ENCODE peak calls at places on chromosomes 11 and 22, in nine cellular contexts. Z is lung, P is fibroblast of mammary gland, C is heart left ventricle, D is fibroblast of lung, O is mammary epithelial cell, S is HCT116, H is stomach, N is IMR-90. L is an unnamed sample.

GRCh38 chr11:2812371-2812991 is 73.1 kb downstream of the CDKN1C start:
- DNase-seq in Z (no peak), P (no peak), C (peak), D (no peak), O (no peak), S (no peak), H (no peak), N (no peak), L (no peak)

GRCh38 chr22:40627612-40628011 is 8.9 kb downstream of the MRTFA start:
- DNase-seq in Z (no peak), P (no peak), C (no peak), D (no peak), O (peak), S (no peak), H (no peak), N (no peak), L (no peak)

GRCh38 chr11:12113294-12113693 is 2.9 kb downstream of the MICAL2 start:
- DNase-seq in Z (no peak), P (no peak), C (no peak), D (no peak), O (no peak), S (no peak), H (no peak), N (peak), L (no peak)

GRCh38 chr11:126900349-126900748 is 100.2 kb downstream of the KIRREL3 start:
- DNase-seq in Z (no peak), P (no peak), C (no peak), D (no peak), O (no peak), S (no peak), H (no peak), N (no peak), L (no peak)

GRCh38 chr11:121068787-121069186 is 32.3 kb upstream of the TECTA start:
- DNase-seq in Z (no peak), P (no peak), C (no peak), D (no peak), O (no peak), S (no peak), H (no peak), N (no peak), L (no peak)

GRCh38 chr22:17083811-17084540 is 824 bp upstream of the IL17RA start:
- DNase-seq in Z (no peak), P (no peak), C (peak), D (no peak), O (no peak), S (no peak), H (no peak), N (no peak), L (no peak)

GRCh38 chr11:73363147-73363546 is 13.1 kb upstream of the RELT start:
- DNase-seq in Z (no peak), P (no peak), C (no peak), D (no peak), O (no peak), S (no peak), H (no peak), N (no peak), L (no peak)

GRCh38 chr11:34366522-34366921 is 8.7 kb upstream of the ABTB2 start:
- DNase-seq in Z (no peak), P (peak), C (no peak), D (peak), O (no peak), S (peak), H (peak), N (no peak), L (no peak)

GRCh38 chr11:6481012-6481923 is at the start of the genes ARFIP2 and TIMM10B:
- DNase-seq in Z (peak), P (peak), C (peak), D (peak), O (peak), S (peak), H (peak), N (peak), L (peak)

GRCh38 chr11:9761441-9761945 is 97.6 kb downstream of the SWAP70 start:
- DNase-seq in Z (no peak), P (no peak), C (no peak), D (no peak), O (no peak), S (no peak), H (no peak), N (no peak), L (no peak)

GRCh38 chr11:118845369-118845768 is 38.3 kb upstream of the CXCR5 start:
- DNase-seq in Z (no peak), P (peak), C (no peak), D (peak), O (peak), S (no peak), H (no peak), N (peak), L (no peak)

GRCh38 chr11:100808904-100809491 is 121.9 kb downstream of the ARHGAP42 start:
- DNase-seq in Z (no peak), P (peak), C (no peak), D (peak), O (peak), S (no peak), H (no peak), N (peak), L (peak)

GRCh38 chr11:12664410-12664809 is 9.8 kb upstream of the TEAD1 start:
- DNase-seq in Z (no peak), P (no peak), C (no peak), D (no peak), O (no peak), S (no peak), H (no peak), N (peak), L (no peak)

GRCh38 chr11:62613275-62613864 is 313 bp downstream of the ROM1 start:
- DNase-seq in Z (no peak), P (no peak), C (no peak), D (no peak), O (no peak), S (no peak), H (peak), N (no peak), L (no peak)

GRCh38 chr11:120627535-120628163 is 116.1 kb downstream of the GRIK4 start:
- DNase-seq in Z (no peak), P (no peak), C (no peak), D (no peak), O (no peak), S (no peak), H (no peak), N (no peak), L (no peak)

GRCh38 chr11:75263944-75264349 is 23.4 kb downstream of the TPBGL start:
- DNase-seq in Z (no peak), P (no peak), C (peak), D (peak), O (no peak), S (no peak), H (no peak), N (peak), L (no peak)

GRCh38 chr11:19747634-19748280 is 35.1 kb downstream of the NAV2 start:
- DNase-seq in Z (no peak), P (no peak), C (no peak), D (no peak), O (no peak), S (no peak), H (no peak), N (no peak), L (no peak)

GRCh38 chr11:41659990-41660389 is 200.5 kb upstream of the LRRC4C start:
- DNase-seq in Z (no peak), P (no peak), C (no peak), D (no peak), O (peak), S (no peak), H (no peak), N (no peak), L (no peak)

GRCh38 chr11:82906236-82906635 is 4.7 kb downstream of the DDIAS start:
- DNase-seq in Z (no peak), P (peak), C (no peak), D (peak), O (peak), S (peak), H (no peak), N (peak), L (peak)

GRCh38 chr11:69339041-69339733 is 45.2 kb downstream of the MYEOV start:
- DNase-seq in Z (peak), P (no peak), C (no peak), D (no peak), O (no peak), S (no peak), H (peak), N (no peak), L (no peak)

GRCh38 chr11:93735627-93736026 is 5.7 kb downstream of the TAF1D start:
- DNase-seq in Z (no peak), P (no peak), C (no peak), D (no peak), O (no peak), S (no peak), H (no peak), N (no peak), L (no peak)

GRCh38 chr11:970319-970871 is 44.7 kb downstream of the AP2A2 start:
- DNase-seq in Z (no peak), P (no peak), C (no peak), D (no peak), O (no peak), S (no peak), H (no peak), N (no peak), L (no peak)

GRCh38 chr11:79121351-79121750 is 319.5 kb downstream of the TENM4 start:
- DNase-seq in Z (no peak), P (no peak), C (no peak), D (no peak), O (no peak), S (no peak), H (no peak), N (peak), L (no peak)

GRCh38 chr11:101470881-101471535 is 112.8 kb downstream of the TRPC6 start:
- DNase-seq in Z (no peak), P (peak), C (no peak), D (peak), O (peak), S (no peak), H (no peak), N (peak), L (no peak)

GRCh38 chr11:41461057-41461681 is 1.7 kb upstream of the LRRC4C start:
- DNase-seq in Z (no peak), P (peak), C (no peak), D (no peak), O (peak), S (peak), H (no peak), N (no peak), L (no peak)

GRCh38 chr11:49995559-49995958 is 13.2 kb upstream of the OR4C12 start:
- DNase-seq in Z (peak), P (peak), C (peak), D (peak), O (peak), S (peak), H (no peak), N (peak), L (peak)

GRCh38 chr22:41681616-41682015 is 7.1 kb downstream of the SNU13 start:
- DNase-seq in Z (no peak), P (peak), C (no peak), D (no peak), O (no peak), S (no peak), H (no peak), N (no peak), L (no peak)

GRCh38 chr11:12746593-12747097 is 72.4 kb downstream of the TEAD1 start:
- DNase-seq in Z (no peak), P (peak), C (peak), D (peak), O (peak), S (peak), H (no peak), N (peak), L (no peak)

GRCh38 chr22:37696657-37697539 is at the start of gene TRIOBP:
- DNase-seq in Z (peak), P (peak), C (peak), D (peak), O (peak), S (peak), H (peak), N (peak), L (peak)

DNA sequence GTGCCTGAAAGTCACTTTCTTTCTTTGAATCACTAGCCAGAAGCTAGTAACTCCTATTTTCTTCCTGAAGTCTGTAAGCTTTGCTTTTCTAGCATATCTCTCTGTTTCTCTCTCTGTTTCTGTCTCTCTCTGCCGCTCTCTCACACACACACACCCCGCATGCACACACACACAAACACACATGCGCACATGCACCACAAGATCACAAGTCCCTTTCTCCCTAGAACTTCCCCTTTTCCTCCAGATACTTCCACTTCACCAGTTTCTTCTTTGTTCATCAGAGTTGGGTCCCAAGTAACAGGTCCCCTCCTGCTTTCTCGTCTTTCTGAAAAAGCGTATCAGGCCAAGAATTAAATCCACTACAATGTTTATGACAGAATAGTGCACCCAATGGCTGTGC is 148.5 kb upstream of the HSD17B12 start:
- DNase-seq in Z (no peak), P (no peak), C (no peak), D (no peak), O (no peak), S (no peak), H (no peak), N (no peak), L (no peak)
- TF ChIP-seq CTCF in Z (no peak), P (no peak), C (no peak), D (no peak), O (no peak), S (no peak), H (no peak), N (no peak), L (no peak)

GRCh38 chr11:58830693-58831301 is 13.7 kb downstream of the GLYATL2 start:
- DNase-seq in Z (no peak), P (no peak), C (no peak), D (no peak), O (no peak), S (no peak), H (no peak), N (no peak), L (no peak)
- H3K4me3 ChIP-seq in Z (no peak), P (no peak), C (peak), D (peak), O (no peak), S (no peak), H (no peak), N (no peak), L (no peak)

GRCh38 chr11:132028380-132029240 is 658.2 kb downstream of the NTM start:
- DNase-seq in Z (no peak), P (peak), C (peak), D (peak), O (no peak), S (no peak), H (peak), N (peak), L (no peak)
- TF ChIP-seq CTCF in Z (peak), P (peak), C (peak), D (peak), O (peak), S (peak), H (no peak), N (peak), L (peak)

DNA sequence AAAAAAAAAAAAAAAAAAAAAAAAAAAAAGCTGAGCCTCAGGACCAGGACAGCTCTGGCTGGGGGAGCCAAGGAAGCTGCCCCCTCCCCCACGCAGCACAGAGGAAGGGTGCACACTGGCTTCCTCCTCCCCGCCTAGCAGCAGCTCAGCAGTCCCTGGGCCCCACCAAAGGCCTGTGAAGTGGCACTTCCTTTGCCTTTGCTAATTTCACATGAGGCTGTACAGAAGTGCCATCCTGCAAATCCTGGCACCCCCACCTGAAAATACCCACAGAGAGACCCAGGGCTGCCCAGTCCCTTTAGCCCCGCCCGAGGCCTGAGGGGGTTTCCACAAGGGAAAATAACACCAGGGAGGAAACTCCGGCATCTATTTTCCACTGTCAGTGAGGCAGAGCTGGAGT is 3.9 kb downstream of the RHOG start:
- DNase-seq in Z (no peak), P (no peak), C (peak), D (no peak), O (no peak), S (no peak), H (peak), N (no peak), L (no peak)
- H3K4me3 ChIP-seq in Z (no peak), P (no peak), C (peak), D (no peak), O (no peak), S (no peak), H (no peak), N (no peak), L (no peak)

DNA sequence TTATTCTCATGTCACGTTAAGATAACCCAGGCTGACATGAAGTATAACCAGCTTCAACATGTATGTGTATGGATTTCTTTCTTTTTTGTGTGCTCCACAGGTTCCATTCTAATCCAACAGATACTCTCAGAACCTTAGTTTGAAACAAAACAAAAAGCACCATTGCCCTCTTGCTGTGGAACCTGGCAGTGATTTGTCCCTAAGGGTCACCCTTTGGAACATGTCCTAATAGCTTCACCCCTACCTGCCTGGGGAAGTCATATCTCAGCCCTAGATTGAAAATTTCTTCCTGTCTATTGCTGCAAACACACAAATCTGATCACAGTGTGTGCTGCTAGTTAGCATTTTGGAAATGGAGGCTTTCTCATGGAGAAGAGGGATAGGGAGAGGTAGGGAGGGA is 11.4 kb upstream of the CADM1 start:
- DNase-seq in Z (no peak), P (no peak), C (no peak), D (no peak), O (no peak), S (no peak), H (no peak), N (no peak), L (no peak)
- TF ChIP-seq CTCF in Z (no peak), P (no peak), C (no peak), D (no peak), O (no peak), S (no peak), H (no peak), N (no peak), L (no peak)